ENCODE peak calls at places on chromosome 19, in four cellular contexts. R, N, C and M are unnamed samples.

GRCh38 chr19:17862711-17863519 is 3.2 kb downstream of the RPL18A start:
- DNase-seq in C (no peak), R (no peak), N (no peak), M (no peak)

GRCh38 chr19:8148410-8149231 is 771 bp downstream of the FBN3 start:
- DNase-seq in R (no peak), N (no peak), C (peak), M (peak)

GRCh38 chr19:2240881-2241760 is 4.5 kb downstream of the SF3A2 start:
- DNase-seq in C (no peak), N (no peak), R (no peak), M (peak)

GRCh38 chr19:49863935-49864320 is 3.4 kb downstream of the PNKP start:
- DNase-seq in C (no peak), N (no peak), R (no peak), M (no peak)

GRCh38 chr19:40592170-40592569 is 9.0 kb upstream of the LTBP4 start:
- DNase-seq in N (peak), R (peak), C (no peak), M (no peak)

GRCh38 chr19:48511321-48511731 is 309 bp downstream of the LMTK3 start:
- DNase-seq in R (no peak), N (no peak), C (no peak), M (no peak)

GRCh38 chr19:29665826-29666633 is 769 bp downstream of the PLEKHF1 start:
- DNase-seq in C (no peak), R (peak), N (peak), M (peak)

GRCh38 chr19:10852098-10852800 is 4.0 kb downstream of the C19orf38 start:
- DNase-seq in N (no peak), C (no peak), R (peak), M (no peak)

GRCh38 chr19:35144600-35145436 is 1.8 kb downstream of the FXYD7 start:
- DNase-seq in C (no peak), N (no peak), R (no peak), M (no peak)

GRCh38 chr19:1045247-1045603 is 5.3 kb downstream of the ABCA7 start:
- DNase-seq in R (no peak), N (no peak), C (no peak), M (no peak)

GRCh38 chr19:1046836-1047695 is 7.2 kb downstream of the ABCA7 start:
- DNase-seq in C (no peak), R (no peak), N (no peak), M (no peak)

GRCh38 chr19:1047696-1048147 is 7.8 kb downstream of the ABCA7 start:
- DNase-seq in C (no peak), R (no peak), N (no peak), M (no peak)

GRCh38 chr19:1049106-1049505 is 9.2 kb downstream of the ABCA7 start:
- DNase-seq in N (no peak), R (no peak), C (no peak), M (no peak)

GRCh38 chr19:1046117-1046626 is 6.3 kb downstream of the ABCA7 start:
- DNase-seq in N (no peak), R (no peak), C (no peak), M (no peak)
- TF ChIP-seq CTCF in N (no peak), R (no peak), C (no peak), M (no peak)

DNA sequence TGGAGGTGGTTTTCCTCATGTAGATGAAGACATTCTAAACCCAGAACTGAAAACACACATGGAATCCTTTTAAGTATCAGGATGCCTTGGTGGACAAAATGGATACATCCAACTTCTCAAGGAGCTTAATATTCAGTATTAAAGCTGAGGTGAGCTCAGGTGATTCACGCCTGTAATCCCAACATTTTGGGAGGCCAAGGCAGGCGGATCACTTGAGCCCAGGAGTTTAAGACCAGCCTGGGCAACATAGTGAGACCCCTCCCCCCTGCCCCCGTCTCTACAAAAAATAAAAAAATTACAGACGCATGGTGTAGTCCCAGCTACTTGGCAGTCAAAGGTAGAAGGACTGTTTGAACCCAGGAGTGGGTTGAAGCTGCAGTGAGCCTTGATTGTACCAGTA is 28.8 kb downstream of the DPRX start:
- DNase-seq in C (no peak), N (no peak), R (no peak), M (no peak)
- TF ChIP-seq CTCF in C (no peak), N (no peak), R (no peak), M (no peak)

GRCh38 chr19:9640956-9641355 is 19.9 kb upstream of the ZNF561 start:
- DNase-seq in R (no peak), N (no peak), C (no peak), M (no peak)

GRCh38 chr19:9644472-9644871 is 23.4 kb upstream of the ZNF561 start:
- DNase-seq in N (no peak), R (no peak), C (no peak), M (no peak)

GRCh38 chr19:9641810-9642209 is 20.8 kb upstream of the ZNF561 start:
- DNase-seq in R (no peak), C (no peak), N (no peak), M (no peak)

GRCh38 chr19:9650345-9650744 is 24.6 kb downstream of the ZNF562 start:
- DNase-seq in C (no peak), R (no peak), N (no peak), M (no peak)

DNA sequence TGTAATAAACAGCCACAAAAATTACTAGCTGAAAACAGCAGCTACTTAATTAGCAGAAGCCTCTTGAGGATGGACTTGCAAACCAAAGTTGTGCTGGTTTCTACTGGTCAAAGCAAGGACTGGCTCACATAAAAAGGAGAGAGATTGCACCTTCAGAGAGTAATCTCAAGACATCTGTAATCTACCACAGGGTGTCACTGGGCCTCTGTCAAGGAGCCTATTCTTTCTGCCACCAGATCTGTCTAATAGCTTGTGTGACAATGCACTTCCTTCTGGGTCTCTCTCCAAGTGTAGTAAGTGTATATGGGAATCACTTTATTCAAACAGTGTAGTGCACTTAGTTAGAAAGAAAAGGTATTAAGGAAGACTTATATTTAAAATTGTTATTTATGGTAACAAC is 24.4 kb upstream of the ZNF561 start:
- DNase-seq in C (no peak), N (no peak), R (no peak), M (no peak)
- TF ChIP-seq CTCF in C (no peak), N (no peak), R (no peak), M (no peak)

GRCh38 chr19:33133438-33134031 is 1.6 kb downstream of the WDR88 start:
- DNase-seq in N (peak), R (no peak), C (no peak), M (no peak)
- TF ChIP-seq CTCF in N (no peak), R (no peak), C (no peak), M (no peak)